ENCODE peak calls at places on chromosomes 5 and 9, in four cellular contexts. One of them, this sample, is unnamed.

GRCh38 chr5:38546691-38547146 is 9.7 kb downstream of the LIFR start:
- DNase-seq in astrocyte of the spinal cord: no peak
- DNase-seq in fibroblast of pulmonary artery: no peak
- DNase-seq in choroid plexus epithelial cell: no peak
- DNase-seq in this sample: no peak

GRCh38 chr5:74685979-74686631 is 1.1 kb downstream of the HEXB start:
- DNase-seq in fibroblast of pulmonary artery: peak
- DNase-seq in choroid plexus epithelial cell: peak
- DNase-seq in astrocyte of the spinal cord: no peak
- DNase-seq in this sample: no peak

GRCh38 chr9:79685576-79685975 is 113.8 kb downstream of the TLE4 start:
- DNase-seq in choroid plexus epithelial cell: peak
- DNase-seq in astrocyte of the spinal cord: peak
- DNase-seq in fibroblast of pulmonary artery: peak
- DNase-seq in this sample: no peak

GRCh38 chr5:59367791-59368394 is 525.6 kb downstream of the PDE4D start:
- DNase-seq in astrocyte of the spinal cord: peak
- DNase-seq in choroid plexus epithelial cell: peak
- DNase-seq in fibroblast of pulmonary artery: peak
- DNase-seq in this sample: peak

GRCh38 chr5:72459089-72459661 is 48.0 kb downstream of the ZNF366 start:
- DNase-seq in astrocyte of the spinal cord: no peak
- DNase-seq in fibroblast of pulmonary artery: peak
- DNase-seq in choroid plexus epithelial cell: peak
- DNase-seq in this sample: no peak

GRCh38 chr5:863244-863805 is 12.5 kb upstream of the ZDHHC11 start:
- DNase-seq in fibroblast of pulmonary artery: no peak
- DNase-seq in astrocyte of the spinal cord: no peak
- DNase-seq in choroid plexus epithelial cell: no peak
- DNase-seq in this sample: no peak

GRCh38 chr9:15763371-15763770 is 210.5 kb downstream of the CCDC171 start:
- DNase-seq in astrocyte of the spinal cord: no peak
- DNase-seq in fibroblast of pulmonary artery: no peak
- DNase-seq in choroid plexus epithelial cell: no peak
- DNase-seq in this sample: no peak

GRCh38 chr5:76385540-76385939 is 17.5 kb upstream of the IQGAP2 start:
- DNase-seq in fibroblast of pulmonary artery: no peak
- DNase-seq in astrocyte of the spinal cord: no peak
- DNase-seq in choroid plexus epithelial cell: no peak
- DNase-seq in this sample: no peak

GRCh38 chr9:20476912-20477311 is 145.4 kb downstream of the MLLT3 start:
- DNase-seq in astrocyte of the spinal cord: peak
- DNase-seq in choroid plexus epithelial cell: peak
- DNase-seq in fibroblast of pulmonary artery: peak
- DNase-seq in this sample: peak

GRCh38 chr5:3657364-3658003 is 61.9 kb downstream of the IRX1 start:
- DNase-seq in fibroblast of pulmonary artery: no peak
- DNase-seq in choroid plexus epithelial cell: no peak
- DNase-seq in astrocyte of the spinal cord: no peak
- DNase-seq in this sample: no peak

GRCh38 chr5:145341842-145342241 is 493.3 kb downstream of the PRELID2 start:
- DNase-seq in choroid plexus epithelial cell: peak
- DNase-seq in astrocyte of the spinal cord: no peak
- DNase-seq in fibroblast of pulmonary artery: no peak
- DNase-seq in this sample: no peak

GRCh38 chr5:77102549-77102948 is 15.5 kb upstream of the ZBED3 start:
- DNase-seq in astrocyte of the spinal cord: no peak
- DNase-seq in fibroblast of pulmonary artery: no peak
- DNase-seq in choroid plexus epithelial cell: no peak
- DNase-seq in this sample: no peak

GRCh38 chr5:178309271-178310008 is 76.8 kb upstream of the PHYKPL start:
- DNase-seq in choroid plexus epithelial cell: no peak
- DNase-seq in astrocyte of the spinal cord: no peak
- DNase-seq in fibroblast of pulmonary artery: no peak
- DNase-seq in this sample: peak

GRCh38 chr9:131697097-131697496 is 42.8 kb downstream of the RAPGEF1 start:
- DNase-seq in choroid plexus epithelial cell: peak
- DNase-seq in fibroblast of pulmonary artery: peak
- DNase-seq in astrocyte of the spinal cord: peak
- DNase-seq in this sample: no peak

GRCh38 chr9:83382421-83382820 is 155.8 kb downstream of the FRMD3 start:
- DNase-seq in choroid plexus epithelial cell: no peak
- DNase-seq in astrocyte of the spinal cord: no peak
- DNase-seq in fibroblast of pulmonary artery: no peak
- DNase-seq in this sample: no peak

GRCh38 chr9:93187047-93187446 is 3.1 kb downstream of the WNK2 start:
- DNase-seq in choroid plexus epithelial cell: no peak
- DNase-seq in astrocyte of the spinal cord: no peak
- DNase-seq in fibroblast of pulmonary artery: no peak
- DNase-seq in this sample: no peak

GRCh38 chr5:132431682-132432081 is 58.9 kb downstream of the IRF1 start:
- DNase-seq in fibroblast of pulmonary artery: no peak
- DNase-seq in astrocyte of the spinal cord: no peak
- DNase-seq in choroid plexus epithelial cell: no peak
- DNase-seq in this sample: no peak

GRCh38 chr9:37229882-37230482 is 109.6 kb downstream of the ZCCHC7 start:
- DNase-seq in choroid plexus epithelial cell: peak
- DNase-seq in fibroblast of pulmonary artery: peak
- DNase-seq in astrocyte of the spinal cord: no peak
- DNase-seq in this sample: peak

GRCh38 chr5:100828071-100828689 is 74.9 kb downstream of the ST8SIA4 start:
- DNase-seq in choroid plexus epithelial cell: no peak
- DNase-seq in astrocyte of the spinal cord: peak
- DNase-seq in fibroblast of pulmonary artery: no peak
- DNase-seq in this sample: no peak

GRCh38 chr5:115873392-115873791 is 31.7 kb downstream of the AP3S1 start:
- DNase-seq in choroid plexus epithelial cell: peak
- DNase-seq in fibroblast of pulmonary artery: no peak
- DNase-seq in astrocyte of the spinal cord: peak
- DNase-seq in this sample: no peak

GRCh38 chr9:88991066-88992030 is at the start of gene S1PR3:
- DNase-seq in choroid plexus epithelial cell: peak
- DNase-seq in astrocyte of the spinal cord: peak
- DNase-seq in fibroblast of pulmonary artery: no peak
- DNase-seq in this sample: peak

GRCh38 chr5:136143312-136143711 is 10.7 kb downstream of the SMAD5 start:
- DNase-seq in choroid plexus epithelial cell: no peak
- DNase-seq in fibroblast of pulmonary artery: no peak
- DNase-seq in astrocyte of the spinal cord: no peak
- DNase-seq in this sample: no peak

This sample was measured in A549.